ENCODE peak calls at places on chromosomes 6 and 20, in seven cellular contexts. One of them, this sample, is unnamed.

GRCh38 chr20:25629816-25630499 is 6.1 kb upstream of the NANP start:
- DNase-seq in testis: no peak
- DNase-seq in colonic mucosa: no peak
- DNase-seq in fibroblast of villous mesenchyme: no peak
- DNase-seq in fibroblast of the aortic adventitia: no peak
- DNase-seq in GM12865: no peak
- DNase-seq in hepatocyte: no peak
- DNase-seq in this sample: no peak

GRCh38 chr6:15089569-15090144 is 156.2 kb upstream of the JARID2 start:
- DNase-seq in colonic mucosa: no peak
- DNase-seq in GM12865: no peak
- DNase-seq in testis: no peak
- DNase-seq in fibroblast of villous mesenchyme: no peak
- DNase-seq in fibroblast of the aortic adventitia: no peak
- DNase-seq in hepatocyte: no peak
- DNase-seq in this sample: peak

GRCh38 chr6:22053385-22053997 is 243.3 kb downstream of the PRL start:
- DNase-seq in hepatocyte: no peak
- DNase-seq in fibroblast of the aortic adventitia: no peak
- DNase-seq in colonic mucosa: no peak
- DNase-seq in fibroblast of villous mesenchyme: no peak
- DNase-seq in testis: no peak
- DNase-seq in GM12865: no peak
- DNase-seq in this sample: no peak

GRCh38 chr6:52654007-52654406 is 16.9 kb upstream of the TMEM14A start:
- DNase-seq in fibroblast of villous mesenchyme: no peak
- DNase-seq in colonic mucosa: no peak
- DNase-seq in testis: no peak
- DNase-seq in hepatocyte: no peak
- DNase-seq in GM12865: no peak
- DNase-seq in fibroblast of the aortic adventitia: no peak
- DNase-seq in this sample: no peak

GRCh38 chr20:46132705-46133120 is 14.6 kb downstream of the CD40 start:
- DNase-seq in hepatocyte: peak
- DNase-seq in fibroblast of villous mesenchyme: peak
- DNase-seq in colonic mucosa: peak
- DNase-seq in testis: peak
- DNase-seq in GM12865: peak
- DNase-seq in fibroblast of the aortic adventitia: peak
- DNase-seq in this sample: peak

GRCh38 chr6:82337688-82338257 is 25.8 kb upstream of the TPBG start:
- DNase-seq in fibroblast of the aortic adventitia: no peak
- DNase-seq in GM12865: no peak
- DNase-seq in colonic mucosa: no peak
- DNase-seq in fibroblast of villous mesenchyme: no peak
- DNase-seq in hepatocyte: no peak
- DNase-seq in testis: no peak
- DNase-seq in this sample: no peak

GRCh38 chr20:37686762-37687477 is 6.9 kb upstream of the CTNNBL1 start:
- DNase-seq in testis: no peak
- DNase-seq in colonic mucosa: no peak
- DNase-seq in hepatocyte: no peak
- DNase-seq in GM12865: no peak
- DNase-seq in fibroblast of villous mesenchyme: no peak
- DNase-seq in fibroblast of the aortic adventitia: peak
- DNase-seq in this sample: no peak

GRCh38 chr6:1396952-1397868 is 7.8 kb downstream of the FOXF2 start:
- DNase-seq in fibroblast of the aortic adventitia: peak
- DNase-seq in colonic mucosa: peak
- DNase-seq in fibroblast of villous mesenchyme: peak
- DNase-seq in testis: peak
- DNase-seq in GM12865: peak
- DNase-seq in hepatocyte: peak
- DNase-seq in this sample: peak

GRCh38 chr20:46255440-46256104 is 52.7 kb downstream of the CDH22 start:
- DNase-seq in fibroblast of villous mesenchyme: peak
- DNase-seq in GM12865: peak
- DNase-seq in fibroblast of the aortic adventitia: peak
- DNase-seq in testis: peak
- DNase-seq in colonic mucosa: peak
- DNase-seq in hepatocyte: peak
- DNase-seq in this sample: peak

GRCh38 chr6:79307321-79308036 is 73.0 kb upstream of the HMGN3 start:
- DNase-seq in hepatocyte: peak
- DNase-seq in fibroblast of villous mesenchyme: no peak
- DNase-seq in fibroblast of the aortic adventitia: peak
- DNase-seq in GM12865: no peak
- DNase-seq in colonic mucosa: no peak
- DNase-seq in testis: no peak
- DNase-seq in this sample: no peak

GRCh38 chr20:47181056-47181862 is 175.2 kb downstream of the ZMYND8 start:
- DNase-seq in fibroblast of villous mesenchyme: peak
- DNase-seq in fibroblast of the aortic adventitia: peak
- DNase-seq in colonic mucosa: peak
- DNase-seq in GM12865: peak
- DNase-seq in hepatocyte: peak
- DNase-seq in testis: no peak
- DNase-seq in this sample: no peak

GRCh38 chr6:154243793-154244768 is 112.5 kb downstream of the IPCEF1 start:
- DNase-seq in fibroblast of the aortic adventitia: no peak
- DNase-seq in testis: no peak
- DNase-seq in hepatocyte: no peak
- DNase-seq in colonic mucosa: no peak
- DNase-seq in GM12865: no peak
- DNase-seq in fibroblast of villous mesenchyme: no peak
- DNase-seq in this sample: no peak

GRCh38 chr20:46930940-46931339 is 36.3 kb downstream of the EYA2 start:
- DNase-seq in testis: no peak
- DNase-seq in colonic mucosa: no peak
- DNase-seq in hepatocyte: no peak
- DNase-seq in fibroblast of the aortic adventitia: no peak
- DNase-seq in GM12865: no peak
- DNase-seq in fibroblast of villous mesenchyme: no peak
- DNase-seq in this sample: no peak

GRCh38 chr6:79536969-79537747 is at the start of gene LCA5:
- DNase-seq in testis: peak
- DNase-seq in fibroblast of villous mesenchyme: peak
- DNase-seq in colonic mucosa: peak
- DNase-seq in fibroblast of the aortic adventitia: peak
- DNase-seq in GM12865: peak
- DNase-seq in hepatocyte: peak
- DNase-seq in this sample: peak

GRCh38 chr6:123829302-123829953 is 25.8 kb downstream of the NKAIN2 start:
- DNase-seq in fibroblast of villous mesenchyme: no peak
- DNase-seq in GM12865: no peak
- DNase-seq in hepatocyte: no peak
- DNase-seq in fibroblast of the aortic adventitia: peak
- DNase-seq in colonic mucosa: no peak
- DNase-seq in testis: no peak
- DNase-seq in this sample: no peak

GRCh38 chr20:46169245-46170171 is 51.4 kb downstream of the CD40 start:
- DNase-seq in testis: no peak
- DNase-seq in colonic mucosa: no peak
- DNase-seq in hepatocyte: no peak
- DNase-seq in fibroblast of villous mesenchyme: no peak
- DNase-seq in GM12865: no peak
- DNase-seq in fibroblast of the aortic adventitia: no peak
- DNase-seq in this sample: no peak

GRCh38 chr6:41025966-41026365 is 13.1 kb downstream of the UNC5CL start:
- DNase-seq in testis: no peak
- DNase-seq in fibroblast of the aortic adventitia: no peak
- DNase-seq in GM12865: no peak
- DNase-seq in hepatocyte: no peak
- DNase-seq in fibroblast of villous mesenchyme: no peak
- DNase-seq in colonic mucosa: no peak
- DNase-seq in this sample: no peak

GRCh38 chr6:332671-333070 is 40.4 kb downstream of the DUSP22 start:
- DNase-seq in fibroblast of the aortic adventitia: peak
- DNase-seq in GM12865: peak
- DNase-seq in testis: no peak
- DNase-seq in hepatocyte: no peak
- DNase-seq in colonic mucosa: no peak
- DNase-seq in fibroblast of villous mesenchyme: peak
- DNase-seq in this sample: no peak

GRCh38 chr6:160972111-160972510 is 19.5 kb upstream of the MAP3K4 start:
- DNase-seq in GM12865: peak
- DNase-seq in testis: no peak
- DNase-seq in fibroblast of villous mesenchyme: peak
- DNase-seq in hepatocyte: no peak
- DNase-seq in fibroblast of the aortic adventitia: peak
- DNase-seq in colonic mucosa: no peak
- DNase-seq in this sample: no peak

DNA sequence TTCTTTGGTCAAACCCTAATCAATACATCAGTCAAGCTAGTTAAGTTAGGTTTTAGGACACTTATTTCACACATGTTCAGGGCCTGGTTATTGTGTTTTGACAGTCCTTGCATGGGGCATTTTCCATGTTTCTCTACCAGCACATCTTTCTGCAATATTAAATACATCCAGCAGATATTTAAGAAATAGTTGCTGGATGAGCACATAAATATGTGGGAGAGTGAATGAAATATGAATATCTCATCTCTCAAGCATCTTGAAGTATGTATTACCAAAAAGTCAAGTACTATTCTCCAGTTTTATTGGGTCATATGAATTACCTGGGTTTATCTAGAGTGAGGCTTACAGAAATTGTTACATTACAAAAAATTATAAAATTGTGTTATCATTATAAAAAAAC is 621.9 kb upstream of the GJE1 start:
- DNase-seq in GM12865: no peak
- DNase-seq in hepatocyte: no peak
- DNase-seq in fibroblast of the aortic adventitia: no peak
- DNase-seq in fibroblast of villous mesenchyme: no peak
- DNase-seq in colonic mucosa: no peak
- DNase-seq in testis: no peak
- DNase-seq in this sample: no peak
- TF ChIP-seq CTCF in GM12865: no peak
- TF ChIP-seq CTCF in hepatocyte: no peak
- TF ChIP-seq CTCF in fibroblast of the aortic adventitia: no peak
- TF ChIP-seq CTCF in fibroblast of villous mesenchyme: no peak
- TF ChIP-seq CTCF in colonic mucosa: no peak
- TF ChIP-seq CTCF in testis: no peak
- TF ChIP-seq CTCF in this sample: no peak

GRCh38 chr6:118639054-118639964 is 12.1 kb downstream of the CEP85L start:
- DNase-seq in fibroblast of villous mesenchyme: no peak
- DNase-seq in testis: no peak
- DNase-seq in colonic mucosa: no peak
- DNase-seq in GM12865: peak
- DNase-seq in fibroblast of the aortic adventitia: no peak
- DNase-seq in hepatocyte: no peak
- DNase-seq in this sample: no peak

GRCh38 chr6:118638288-118638687 is 13.1 kb downstream of the CEP85L start:
- DNase-seq in GM12865: no peak
- DNase-seq in colonic mucosa: no peak
- DNase-seq in testis: no peak
- DNase-seq in fibroblast of the aortic adventitia: no peak
- DNase-seq in hepatocyte: no peak
- DNase-seq in fibroblast of villous mesenchyme: no peak
- DNase-seq in this sample: no peak

GRCh38 chr6:118632359-118632758 is 19.0 kb downstream of the CEP85L start:
- DNase-seq in hepatocyte: no peak
- DNase-seq in fibroblast of villous mesenchyme: no peak
- DNase-seq in GM12865: no peak
- DNase-seq in testis: no peak
- DNase-seq in colonic mucosa: no peak
- DNase-seq in fibroblast of the aortic adventitia: no peak
- DNase-seq in this sample: no peak

GRCh38 chr6:118641042-118641441 is 10.3 kb downstream of the CEP85L start:
- DNase-seq in fibroblast of the aortic adventitia: no peak
- DNase-seq in GM12865: no peak
- DNase-seq in colonic mucosa: no peak
- DNase-seq in hepatocyte: no peak
- DNase-seq in testis: no peak
- DNase-seq in fibroblast of villous mesenchyme: peak
- DNase-seq in this sample: no peak

GRCh38 chr6:118635909-118636735 is 15.3 kb downstream of the CEP85L start:
- DNase-seq in testis: no peak
- DNase-seq in fibroblast of the aortic adventitia: no peak
- DNase-seq in fibroblast of villous mesenchyme: no peak
- DNase-seq in hepatocyte: no peak
- DNase-seq in colonic mucosa: no peak
- DNase-seq in GM12865: no peak
- DNase-seq in this sample: no peak
- TF ChIP-seq CTCF in testis: no peak
- TF ChIP-seq CTCF in fibroblast of the aortic adventitia: no peak
- TF ChIP-seq CTCF in fibroblast of villous mesenchyme: no peak
- TF ChIP-seq CTCF in hepatocyte: no peak
- TF ChIP-seq CTCF in colonic mucosa: no peak
- TF ChIP-seq CTCF in GM12865: no peak
- TF ChIP-seq CTCF in this sample: no peak

DNA sequence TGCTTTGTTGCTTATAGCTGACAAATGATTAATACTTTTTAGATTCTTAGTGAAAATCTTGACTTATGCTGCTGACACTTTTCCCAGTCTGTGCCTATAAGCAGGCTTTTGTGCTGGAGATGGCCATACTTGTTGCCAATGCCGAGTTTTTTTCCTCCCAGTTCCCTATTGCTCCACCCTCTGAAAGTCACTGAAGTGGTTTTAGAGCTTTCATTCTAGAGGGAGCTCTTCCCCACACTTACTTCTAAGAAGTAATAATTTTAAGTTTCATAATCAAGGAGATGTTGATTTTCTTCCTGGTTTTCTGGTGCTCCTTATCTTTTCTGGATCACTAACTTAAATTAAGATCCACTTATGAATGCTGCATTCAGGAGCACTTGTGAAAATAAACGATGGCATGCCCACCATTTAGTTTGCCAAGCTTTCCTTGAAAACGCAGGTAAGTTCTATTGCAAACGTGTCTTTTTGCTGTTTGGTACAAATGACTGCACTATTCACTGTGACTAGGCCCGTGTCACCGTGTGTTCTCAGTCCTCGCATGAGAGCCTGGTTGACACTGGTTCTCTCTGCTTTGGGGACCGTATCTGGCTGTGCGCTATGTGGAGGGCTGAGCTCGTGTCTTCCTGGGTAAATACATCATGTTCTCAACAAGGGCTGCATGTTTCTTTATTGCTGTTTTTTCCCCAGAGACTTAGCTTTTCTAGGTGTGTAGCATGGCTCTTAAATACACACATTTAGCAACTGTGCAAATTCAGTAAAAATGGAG is 50.2 kb downstream of the GFRA4 start:
- DNase-seq in GM12865: no peak
- DNase-seq in testis: no peak
- DNase-seq in hepatocyte: no peak
- DNase-seq in colonic mucosa: no peak
- DNase-seq in fibroblast of the aortic adventitia: peak
- DNase-seq in fibroblast of villous mesenchyme: peak
- DNase-seq in this sample: no peak
- TF ChIP-seq CTCF in GM12865: no peak
- TF ChIP-seq CTCF in testis: no peak
- TF ChIP-seq CTCF in hepatocyte: peak
- TF ChIP-seq CTCF in colonic mucosa: no peak
- TF ChIP-seq CTCF in fibroblast of the aortic adventitia: no peak
- TF ChIP-seq CTCF in fibroblast of villous mesenchyme: no peak
- TF ChIP-seq CTCF in this sample: no peak

GRCh38 chr20:58558483-58559367 is 43.5 kb upstream of the APCDD1L start:
- DNase-seq in fibroblast of villous mesenchyme: no peak
- DNase-seq in hepatocyte: no peak
- DNase-seq in fibroblast of the aortic adventitia: no peak
- DNase-seq in colonic mucosa: no peak
- DNase-seq in testis: no peak
- DNase-seq in GM12865: no peak
- DNase-seq in this sample: no peak
- TF ChIP-seq CTCF in fibroblast of villous mesenchyme: no peak
- TF ChIP-seq CTCF in hepatocyte: no peak
- TF ChIP-seq CTCF in fibroblast of the aortic adventitia: no peak
- TF ChIP-seq CTCF in colonic mucosa: no peak
- TF ChIP-seq CTCF in testis: no peak
- TF ChIP-seq CTCF in GM12865: no peak
- TF ChIP-seq CTCF in this sample: no peak